ENCODE peak calls at places on chromosomes 4 and X, in four cellular contexts. L, C, X and G are unnamed samples.

GRCh38 chrX:40864972-40865371 is 129.6 kb upstream of the MED14 start:
- DNase-seq in L (peak; percentile 89), C (no peak), X (no peak), G (no peak)

GRCh38 chr4:150402968-150403367 is 179.0 kb upstream of the MAB21L2 start:
- DNase-seq in L (peak; percentile 24), C (no peak), X (no peak), G (no peak)

GRCh38 chrX:39813631-39814246 is 284.0 kb downstream of the BCOR start:
- DNase-seq in L (peak; percentile 69), C (no peak), X (no peak), G (no peak)

GRCh38 chrX:139750390-139750789 is 42.4 kb upstream of the MCF2 start:
- DNase-seq in L (peak; percentile 2), C (no peak), X (no peak), G (no peak)

GRCh38 chr4:139281212-139281611 is 1.2 kb upstream of the MGARP start:
- DNase-seq in L (no peak), C (no peak), X (no peak), G (no peak)

GRCh38 chr4:109861271-109861670 is 13.4 kb downstream of the LRIT3 start:
- DNase-seq in L (no peak), C (no peak), X (no peak), G (no peak)

GRCh38 chr4:88097781-88098180 is 60.7 kb downstream of the ABCG2 start:
- DNase-seq in L (peak; percentile 26), C (no peak), X (no peak), G (no peak)

GRCh38 chr4:103097112-103097511 is 2.5 kb downstream of the BDH2 start:
- DNase-seq in L (no peak), C (no peak), X (no peak), G (no peak)

GRCh38 chrX:116881961-116882360 is 419.2 kb upstream of the CT83 start:
- DNase-seq in L (no peak), C (no peak), X (no peak), G (no peak)

GRCh38 chrX:119693032-119693995 is at the start of gene SEPTIN6:
- DNase-seq in L (peak; percentile 52), C (peak; percentile 76), X (peak; percentile 82), G (peak; percentile 88)
- H3K23ac ChIP-seq in L (no peak within 1 kb of the TSS), C (no peak within 1 kb of the TSS), X (no peak within 1 kb of the TSS), G (no peak within 1 kb of the TSS)

GRCh38 chrX:69046996-69047490 is 118.2 kb downstream of the PJA1 start:
- DNase-seq in L (no peak), C (peak; percentile 10), X (no peak), G (peak; percentile 4)
- H4K5ac ChIP-seq in L (no peak overlapping the region), C (no peak overlapping the region), X (no peak overlapping the region), G (no peak overlapping the region)

DNA sequence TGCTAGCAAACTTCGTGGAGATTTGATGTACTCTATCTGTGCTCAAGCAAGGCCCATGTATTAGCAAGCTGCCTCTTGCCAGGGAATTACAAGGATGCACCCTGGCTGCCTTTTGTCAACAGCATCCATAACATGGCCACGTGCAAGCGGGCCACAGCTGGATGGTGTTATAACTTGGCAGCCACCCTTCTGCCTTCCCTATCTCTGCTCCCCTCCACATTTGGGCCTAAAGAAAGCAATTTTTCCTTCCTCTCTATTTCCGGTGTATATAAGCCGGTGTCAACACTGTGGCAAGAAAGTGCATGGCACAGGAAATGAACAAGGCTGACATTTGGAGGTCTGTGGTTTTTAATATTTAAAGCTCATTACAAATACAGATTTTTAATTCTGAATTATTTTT is 94.8 kb downstream of the CLNK start:
- DNase-seq in L (peak; percentile 29), C (no peak), X (no peak), G (no peak)
- H3K23ac ChIP-seq in L (no peak overlapping the region), C (no peak overlapping the region), X (no peak overlapping the region), G (no peak overlapping the region)

DNA sequence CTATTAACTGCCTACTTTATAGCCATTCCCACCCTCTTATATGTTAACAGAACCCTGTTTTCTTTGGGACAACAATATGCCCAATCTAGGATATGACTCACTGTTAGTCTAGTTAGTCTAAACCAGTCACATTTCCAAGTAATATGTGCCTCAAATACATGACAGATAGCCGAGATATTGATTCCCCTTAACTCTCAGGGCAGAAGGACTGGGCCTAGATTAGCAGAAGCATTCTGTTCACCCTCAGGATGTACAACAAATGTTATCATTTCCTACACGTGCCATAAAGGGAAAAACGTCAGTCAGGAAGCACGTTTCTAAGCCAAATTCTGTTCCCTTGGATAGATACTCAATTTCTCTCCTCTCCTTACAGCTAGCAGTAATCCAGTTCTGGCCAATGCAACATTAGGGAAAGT is 114.1 kb downstream of the SLC10A7 start:
- DNase-seq in L (peak; percentile 29), C (no peak), X (no peak), G (no peak)
- H4K5ac ChIP-seq in L (no peak overlapping the region), C (no peak overlapping the region), X (no peak overlapping the region), G (no peak overlapping the region)

GRCh38 chr4:1534076-1534872 is 128.0 kb upstream of the NKX1-1 start:
- DNase-seq in L (no peak), C (no peak), X (no peak), G (no peak)

GRCh38 chr4:1537410-1538095 is 131.3 kb upstream of the NKX1-1 start:
- DNase-seq in L (no peak), C (no peak), X (no peak), G (no peak)

GRCh38 chr4:1534876-1535526 is 128.8 kb upstream of the NKX1-1 start:
- DNase-seq in L (no peak), C (no peak), X (no peak), G (no peak)

GRCh38 chr4:1536579-1537409 is 130.6 kb upstream of the NKX1-1 start:
- DNase-seq in L (no peak), C (no peak), X (no peak), G (no peak)

DNA sequence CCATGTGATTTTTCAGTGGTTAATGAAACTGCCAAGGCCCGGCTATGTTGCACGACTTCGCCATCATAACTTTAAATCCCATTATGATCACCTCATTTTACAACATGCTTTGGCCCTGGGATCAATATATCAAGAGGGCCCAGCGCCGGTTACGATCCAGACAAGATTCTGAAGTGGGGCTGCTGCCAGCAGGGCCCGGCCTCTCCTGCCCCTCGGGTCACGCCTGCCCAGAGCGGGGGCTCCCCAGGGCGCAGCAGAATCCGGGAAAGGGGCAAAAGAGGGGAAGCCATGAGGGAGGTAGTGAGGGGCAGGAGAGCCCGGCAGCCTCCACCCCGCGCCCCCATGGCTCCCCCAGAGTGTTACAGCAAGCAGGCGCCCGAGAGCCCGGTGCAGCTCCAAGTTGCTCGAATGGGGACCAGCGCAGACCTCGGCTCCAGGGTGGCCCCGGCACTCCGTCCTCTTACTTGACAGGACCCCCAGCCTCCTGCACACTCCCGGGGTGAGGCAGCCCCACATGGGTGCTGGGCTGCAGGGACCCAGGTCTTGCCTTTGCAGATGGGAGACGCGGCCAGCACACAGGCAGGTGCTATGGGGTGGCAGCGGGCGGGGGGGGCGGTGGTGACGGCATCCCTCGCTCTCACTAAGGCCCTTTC is 129.8 kb upstream of the NKX1-1 start:
- DNase-seq in L (no peak), C (no peak), X (no peak), G (no peak)
- H3K23ac ChIP-seq in L (no peak overlapping the region), C (no peak overlapping the region), X (no peak overlapping the region), G (no peak overlapping the region)

GRCh38 chr4:1513936-1514483 is 107.8 kb upstream of the NKX1-1 start:
- DNase-seq in L (no peak), C (no peak), X (no peak), G (no peak)
- H4K5ac ChIP-seq in L (no peak overlapping the region), C (no peak overlapping the region), X (no peak overlapping the region), G (peak overlapping the region; percentile 20)

GRCh38 chr4:7264694-7265093 is 72.4 kb downstream of the SORCS2 start:
- DNase-seq in L (no peak), C (no peak), X (no peak), G (no peak)
- H3K23ac ChIP-seq in L (no peak overlapping the region), C (no peak overlapping the region), X (no peak overlapping the region), G (no peak overlapping the region)

GRCh38 chr4:186092296-186092695 is 12.2 kb upstream of the FAM149A start:
- DNase-seq in L (no peak), C (no peak), X (no peak), G (no peak)
- H4K5ac ChIP-seq in L (no peak overlapping the region), C (no peak overlapping the region), X (no peak overlapping the region), G (no peak overlapping the region)